ENCODE peak calls at places on chromosomes 3 and 15, in four cellular contexts. G, D, Z and B are unnamed samples.
A peak's percentile ranks its signal among the peaks of the same experiment; 100 is the strongest.

GRCh38 chr15:77817434-77817833 is 184.7 kb upstream of the LINGO1 start:
- DNase-seq in Z (no peak), D (no peak), G (no peak), B (no peak)

GRCh38 chr3:62159693-62160092 is 213.7 kb downstream of the FEZF2 start:
- DNase-seq in D (no peak), Z (peak; percentile 84), G (peak; percentile 77), B (peak; percentile 58)

GRCh38 chr15:49151831-49152230 is 3.6 kb downstream of the COPS2 start:
- DNase-seq in Z (no peak), G (no peak), D (no peak), B (no peak)

GRCh38 chr15:39247574-39247973 is 333.3 kb upstream of the THBS1 start:
- DNase-seq in G (no peak), D (no peak), Z (peak; percentile 73), B (no peak)

GRCh38 chr3:44902628-44903027 is 28.2 kb downstream of the TGM4 start:
- DNase-seq in G (no peak), D (no peak), Z (no peak), B (no peak)

GRCh38 chr3:110727056-110727455 is 344.6 kb upstream of the NECTIN3 start:
- DNase-seq in Z (no peak), D (no peak), G (no peak), B (no peak)

GRCh38 chr15:39497759-39498565 is 82.9 kb upstream of the THBS1 start:
- DNase-seq in G (no peak), D (no peak), Z (peak; percentile 42), B (no peak)

GRCh38 chr15:39869858-39870515 is 50.1 kb downstream of the GPR176 start:
- DNase-seq in D (peak; percentile 43), Z (no peak), G (no peak), B (no peak)

GRCh38 chr15:48556159-48556897 is 89.2 kb downstream of the FBN1 start:
- DNase-seq in G (no peak), Z (no peak), D (no peak), B (no peak)

GRCh38 chr3:197793246-197793645 is 2.2 kb downstream of the LRCH3 start:
- DNase-seq in G (no peak), D (no peak), Z (no peak), B (no peak)

GRCh38 chr3:131007782-131008181 is 18.8 kb downstream of the ASTE1 start:
- DNase-seq in G (no peak), Z (no peak), D (no peak), B (no peak)

GRCh38 chr3:148631124-148631903 is 66.4 kb upstream of the AGTR1 start:
- DNase-seq in D (no peak), Z (no peak), G (no peak), B (no peak)